ENCODE peak calls at places on chromosomes 1 and 21, in nine cellular contexts. R, Z, J, F, O, N, I, W and D are unnamed samples. For H3K4me1, the result is how much of the 10 kb centered on the place peaks cover.

GRCh38 chr1:155117610-155118009 is 10.1 kb upstream of the EFNA1 start:
- DNase-seq in R (no peak), Z (no peak), J (no peak), F (no peak), O (no peak), N (no peak), I (no peak), W (no peak), D (no peak)

GRCh38 chr1:226097866-226098625 is 35.5 kb downstream of the H3-3A start:
- DNase-seq in R (no peak), Z (no peak), J (no peak), F (no peak), O (no peak), N (no peak), I (no peak), W (peak), D (no peak)

GRCh38 chr1:51032936-51033335 is 62.9 kb downstream of the CDKN2C start:
- DNase-seq in R (no peak), Z (no peak), J (no peak), F (no peak), O (no peak), N (no peak), I (no peak), W (no peak), D (no peak)

GRCh38 chr1:235642021-235642942 is 7.3 kb downstream of the GNG4 start:
- DNase-seq in R (peak), Z (no peak), J (no peak), F (no peak), O (no peak), N (peak), I (no peak), W (peak), D (peak)

GRCh38 chr1:78291872-78292271 is 198.9 kb upstream of the PTGFR start:
- DNase-seq in R (no peak), Z (no peak), J (no peak), F (no peak), O (no peak), N (no peak), I (no peak), W (no peak), D (no peak)

GRCh38 chr1:226648421-226648820 is 90.7 kb downstream of the ITPKB start:
- DNase-seq in R (no peak), Z (no peak), J (no peak), F (no peak), O (no peak), N (no peak), I (no peak), W (no peak), D (no peak)

GRCh38 chr1:184056921-184057496 is 5.5 kb downstream of the TSEN15 start:
- DNase-seq in R (no peak), Z (no peak), J (no peak), F (no peak), O (no peak), N (no peak), I (no peak), W (peak), D (peak)

GRCh38 chr21:28207776-28208175 is 784.9 kb downstream of the LTN1 start:
- DNase-seq in R (no peak), Z (no peak), J (no peak), F (no peak), O (no peak), N (no peak), I (no peak), W (peak), D (peak)

GRCh38 chr1:187146388-187146787 is 317.6 kb downstream of the PLA2G4A start:
- DNase-seq in R (no peak), Z (no peak), J (no peak), F (no peak), O (no peak), N (no peak), I (no peak), W (no peak), D (no peak)

GRCh38 chr1:54495954-54496353 is 52.1 kb upstream of the ACOT11 start:
- DNase-seq in R (no peak), Z (no peak), J (no peak), F (no peak), O (no peak), N (no peak), I (no peak), W (no peak), D (no peak)

GRCh38 chr1:211260161-211261107 is 1.3 kb downstream of the RCOR3 start:
- DNase-seq in R (peak), Z (peak), J (peak), F (peak), O (peak), N (peak), I (peak), W (peak), D (peak)

GRCh38 chr1:30600706-30601105 is 122.7 kb downstream of the MATN1 start:
- DNase-seq in R (no peak), Z (no peak), J (no peak), F (no peak), O (no peak), N (no peak), I (no peak), W (no peak), D (no peak)

GRCh38 chr1:205304046-205304694 is 17.4 kb downstream of the NUAK2 start:
- DNase-seq in R (no peak), Z (no peak), J (no peak), F (no peak), O (no peak), N (no peak), I (no peak), W (no peak), D (no peak)
- H3K4me1 ChIP-seq in R (under half), Z (under half), J (under half), F (under half), O (under half), N (under half), I (under half), W (under half), D (half or more)

DNA sequence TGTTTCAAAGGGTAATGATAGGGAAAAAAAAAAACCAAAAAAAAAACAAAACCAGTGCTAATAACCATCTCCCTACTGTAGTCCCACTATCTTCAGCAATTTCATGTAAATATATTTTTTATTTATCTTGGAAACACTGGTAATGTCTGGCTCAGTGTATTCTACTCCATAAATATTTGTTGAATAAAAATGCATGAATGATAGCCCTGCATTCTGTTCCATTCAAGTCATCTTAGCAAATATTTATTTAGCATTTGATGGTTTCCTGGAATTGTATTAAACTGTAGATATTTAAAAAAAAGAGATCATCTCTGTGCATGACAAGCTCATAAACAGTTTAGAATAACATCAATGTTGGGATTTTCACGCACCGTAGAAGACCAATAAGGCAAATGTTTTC is 24.2 kb downstream of the IL23R start:
- DNase-seq in R (no peak), Z (no peak), J (no peak), F (no peak), O (no peak), N (no peak), I (no peak), W (no peak), D (no peak)
- H3K4me3 ChIP-seq in R (no peak), Z (no peak), J (no peak), F (no peak), O (no peak), N (no peak), I (no peak), W (no peak), D (no peak)

GRCh38 chr1:109623601-109624161 is 4.0 kb downstream of the AMPD2 start:
- DNase-seq in R (no peak), Z (no peak), J (no peak), F (no peak), O (no peak), N (no peak), I (no peak), W (no peak), D (no peak)
- H3K27ac ChIP-seq in R (peak), Z (peak), J (no peak), F (peak), O (no peak), N (no peak), I (no peak), W (no peak), D (no peak)

DNA sequence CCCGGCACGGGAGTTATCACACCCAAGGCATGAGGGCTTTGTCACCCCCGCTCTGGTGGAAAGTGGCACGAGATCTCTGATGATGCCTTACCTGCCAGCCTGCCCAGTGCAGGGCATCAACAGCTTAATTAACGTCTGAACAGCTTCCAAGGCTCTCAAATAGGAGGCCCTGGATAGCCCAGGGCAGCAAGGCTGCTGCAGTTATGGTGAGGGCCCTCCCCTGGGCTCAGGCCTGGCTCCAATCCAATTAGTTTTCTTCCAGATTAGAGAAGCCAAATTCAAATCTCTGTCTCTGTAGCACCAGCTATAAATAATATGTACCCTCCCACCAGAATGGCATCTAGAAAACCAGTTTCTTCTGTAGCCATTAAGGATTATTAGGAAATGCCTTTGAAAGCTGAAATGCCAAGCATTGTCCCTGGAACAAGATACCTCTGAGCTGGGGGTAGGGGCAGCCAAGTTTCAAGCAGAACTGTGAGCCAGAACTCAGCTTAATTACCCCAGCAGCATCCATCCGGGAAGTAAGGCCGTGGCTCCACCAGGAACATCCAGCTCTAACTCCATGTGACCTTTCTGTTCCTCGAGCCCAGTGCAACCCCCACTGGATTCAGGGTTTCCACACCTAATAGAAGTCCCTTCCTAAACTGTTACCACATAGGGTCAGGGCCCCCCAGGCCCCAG is 12.5 kb downstream of the QSOX1 start:
- DNase-seq in R (no peak), Z (no peak), J (peak), F (peak), O (peak), N (no peak), I (no peak), W (peak), D (no peak)
- H3K4me1 ChIP-seq in R (under half), Z (under half), J (half or more), F (under half), O (under half), N (under half), I (under half), W (under half), D (under half)

DNA sequence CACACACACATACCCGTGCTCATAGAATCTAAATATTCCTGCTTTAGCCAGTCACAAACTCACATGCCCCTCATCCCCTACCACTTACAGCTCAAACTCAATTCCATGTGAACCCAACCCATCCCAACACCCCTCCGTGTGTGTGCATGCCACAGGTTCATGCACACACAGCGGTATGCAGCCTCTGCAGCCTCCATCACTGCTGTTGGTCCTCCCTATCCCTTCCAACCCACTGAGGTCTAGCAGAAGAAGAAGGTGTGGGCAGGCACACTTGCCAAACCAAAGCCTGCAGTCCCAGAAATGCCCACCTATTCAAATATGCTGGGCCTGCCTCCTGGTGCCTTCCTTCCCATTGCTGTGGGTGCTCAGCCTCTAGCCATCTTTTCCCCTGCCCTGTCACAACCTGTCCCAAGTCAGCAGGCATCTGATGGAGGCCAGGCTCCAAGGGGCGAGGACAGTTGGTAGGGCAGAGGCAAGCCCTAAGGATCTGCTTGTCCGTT is 26.2 kb downstream of the SLC2A1 start:
- DNase-seq in R (no peak), Z (no peak), J (peak), F (no peak), O (no peak), N (no peak), I (no peak), W (no peak), D (no peak)
- H3K4me3 ChIP-seq in R (no peak), Z (no peak), J (no peak), F (no peak), O (no peak), N (peak), I (no peak), W (no peak), D (no peak)

DNA sequence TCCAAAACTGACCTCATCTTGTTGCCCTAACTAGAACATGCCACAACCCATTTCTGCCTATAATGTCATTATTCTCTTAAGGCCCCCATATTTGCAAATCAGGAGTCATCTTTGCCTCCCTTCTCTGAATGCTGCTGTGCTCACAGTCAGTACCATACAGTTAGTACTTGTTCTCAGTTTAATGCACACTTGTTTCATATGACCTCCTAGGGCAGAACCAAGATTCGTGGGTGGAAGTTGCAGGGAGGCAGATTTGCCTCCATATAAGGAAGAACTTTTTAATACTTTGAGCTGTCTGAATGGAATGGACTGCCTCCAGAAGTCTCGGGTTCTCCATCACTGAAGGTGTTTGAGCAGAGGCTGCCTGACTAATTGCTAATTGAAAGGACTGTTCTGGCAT is 9.2 kb downstream of the CAP1 start:
- DNase-seq in R (no peak), Z (no peak), J (no peak), F (no peak), O (no peak), N (no peak), I (no peak), W (peak), D (no peak)
- H3K27ac ChIP-seq in R (peak), Z (peak), J (no peak), F (peak), O (no peak), N (no peak), I (no peak), W (peak), D (no peak)

GRCh38 chr21:38813143-38813542 is 7.4 kb downstream of the ETS2 start:
- DNase-seq in R (no peak), Z (no peak), J (no peak), F (no peak), O (no peak), N (no peak), I (no peak), W (no peak), D (no peak)

GRCh38 chr21:38811257-38811656 is 5.5 kb downstream of the ETS2 start:
- DNase-seq in R (no peak), Z (no peak), J (no peak), F (no peak), O (no peak), N (no peak), I (no peak), W (peak), D (peak)

GRCh38 chr21:38810034-38810825 is 4.5 kb downstream of the ETS2 start:
- DNase-seq in R (no peak), Z (no peak), J (no peak), F (no peak), O (no peak), N (no peak), I (no peak), W (no peak), D (peak)

GRCh38 chr21:38809170-38809878 is 3.6 kb downstream of the ETS2 start:
- DNase-seq in R (no peak), Z (no peak), J (no peak), F (no peak), O (no peak), N (no peak), I (no peak), W (no peak), D (peak)

DNA sequence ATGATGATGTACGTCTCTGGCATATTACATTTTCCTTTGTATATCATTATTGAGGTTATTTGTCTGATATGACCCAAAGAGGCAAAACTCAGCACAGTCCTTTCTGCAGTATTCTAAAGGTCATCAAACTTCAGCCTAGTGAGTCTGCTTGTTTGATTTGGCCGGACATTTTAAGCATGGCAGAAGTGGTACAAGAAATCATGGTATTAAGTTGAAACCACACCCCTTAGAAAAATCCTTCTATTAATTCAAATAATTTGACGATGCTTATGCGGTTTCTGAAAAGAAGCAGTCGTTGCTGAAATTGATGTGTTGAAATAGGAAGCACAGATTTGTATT is 5.1 kb downstream of the ETS2 start:
- DNase-seq in R (no peak), Z (no peak), J (no peak), F (no peak), O (no peak), N (no peak), I (no peak), W (no peak), D (peak)
- H3K4me1 ChIP-seq in R (under half), Z (under half), J (half or more), F (under half), O (under half), N (under half), I (under half), W (under half), D (half or more)